ENCODE peak calls at places on chromosomes 5 and 9, in nine cellular contexts. V, H, Q, Y, N, R, J, M and P are unnamed samples. For H3K4me1, the result is how much of the 10 kb centered on the place peaks cover.

GRCh38 chr5:95784514-95785302 is 37.8 kb downstream of the GLRX start:
- DNase-seq in V (no peak), H (no peak), Q (no peak), Y (no peak), N (no peak), R (peak), J (no peak), M (no peak), P (peak)

GRCh38 chr9:111036068-111036789 is 2.0 kb downstream of the LPAR1 start:
- DNase-seq in V (peak), H (no peak), Q (peak), Y (peak), N (no peak), R (peak), J (peak), M (peak), P (no peak)

GRCh38 chr9:92385001-92385400 is 19.4 kb downstream of the OGN start:
- DNase-seq in V (no peak), H (no peak), Q (no peak), Y (no peak), N (no peak), R (no peak), J (no peak), M (no peak), P (peak)

GRCh38 chr5:41346609-41347008 is 133.3 kb upstream of the C6 start:
- DNase-seq in V (no peak), H (no peak), Q (no peak), Y (no peak), N (no peak), R (peak), J (no peak), M (no peak), P (no peak)

GRCh38 chr5:173786296-173787187 is 101.6 kb upstream of the CPEB4 start:
- DNase-seq in V (peak), H (no peak), Q (no peak), Y (no peak), N (no peak), R (no peak), J (no peak), M (no peak), P (no peak)

GRCh38 chr9:115024925-115025535 is 92.9 kb downstream of the TNC start:
- DNase-seq in V (peak), H (no peak), Q (no peak), Y (no peak), N (no peak), R (no peak), J (no peak), M (no peak), P (no peak)

GRCh38 chr9:110640736-110641135 is 27.9 kb upstream of the MUSK start:
- DNase-seq in V (peak), H (no peak), Q (no peak), Y (no peak), N (no peak), R (no peak), J (no peak), M (no peak), P (peak)

GRCh38 chr9:69027355-69028097 is 8.0 kb upstream of the FXN start:
- DNase-seq in V (peak), H (peak), Q (peak), Y (no peak), N (peak), R (peak), J (no peak), M (no peak), P (peak)

GRCh38 chr5:77168884-77169254 is 41.6 kb upstream of the PDE8B start:
- DNase-seq in V (no peak), H (no peak), Q (no peak), Y (peak), N (no peak), R (no peak), J (no peak), M (no peak), P (peak)

GRCh38 chr9:111828193-111828592 is 33.5 kb upstream of the SHOC1 start:
- DNase-seq in V (no peak), H (no peak), Q (no peak), Y (no peak), N (no peak), R (no peak), J (no peak), M (no peak), P (peak)

GRCh38 chr5:50853151-50853550 is 186.7 kb downstream of the PARP8 start:
- DNase-seq in V (no peak), H (no peak), Q (no peak), Y (no peak), N (no peak), R (no peak), J (no peak), M (peak), P (no peak)

GRCh38 chr5:33363537-33363936 is 77.2 kb upstream of the TARS1 start:
- DNase-seq in V (no peak), H (no peak), Q (no peak), Y (no peak), N (no peak), R (no peak), J (no peak), M (no peak), P (no peak)

GRCh38 chr9:137836831-137837241 is 40.7 kb upstream of the CACNA1B start:
- DNase-seq in V (peak), H (no peak), Q (no peak), Y (no peak), N (no peak), R (no peak), J (peak), M (no peak), P (no peak)

GRCh38 chr5:154456540-154456939 is 10.7 kb downstream of the SAP30L start:
- DNase-seq in V (no peak), H (no peak), Q (no peak), Y (no peak), N (no peak), R (no peak), J (no peak), M (no peak), P (no peak)

GRCh38 chr5:132053483-132053882 is 7.0 kb upstream of the IL3 start:
- DNase-seq in V (no peak), H (no peak), Q (no peak), Y (no peak), N (no peak), R (no peak), J (no peak), M (no peak), P (no peak)

GRCh38 chr9:115106642-115107041 is 11.3 kb downstream of the TNC start:
- DNase-seq in V (no peak), H (no peak), Q (no peak), Y (no peak), N (no peak), R (peak), J (no peak), M (no peak), P (no peak)

GRCh38 chr5:10789021-10789420 is 28.0 kb upstream of the DAP start:
- DNase-seq in V (no peak), H (no peak), Q (no peak), Y (no peak), N (no peak), R (peak), J (no peak), M (no peak), P (no peak)

GRCh38 chr9:126705311-126705766 is 91.6 kb downstream of the LMX1B start:
- DNase-seq in V (peak), H (peak), Q (peak), Y (peak), N (peak), R (peak), J (peak), M (peak), P (peak)

GRCh38 chr5:139847790-139848507 is 52.3 kb downstream of the PSD2 start:
- DNase-seq in V (peak), H (peak), Q (peak), Y (peak), N (no peak), R (no peak), J (peak), M (peak), P (peak)

GRCh38 chr9:114501786-114502682 is 3.2 kb downstream of the WHRN start:
- DNase-seq in V (peak), H (no peak), Q (peak), Y (no peak), N (peak), R (peak), J (no peak), M (no peak), P (no peak)

GRCh38 chr9:130196643-130197042 is 24.4 kb downstream of the NCS1 start:
- DNase-seq in V (no peak), H (no peak), Q (no peak), Y (peak), N (no peak), R (peak), J (no peak), M (no peak), P (no peak)

GRCh38 chr5:44605926-44606325 is 202.8 kb upstream of the MRPS30 start:
- DNase-seq in V (no peak), H (no peak), Q (no peak), Y (no peak), N (no peak), R (no peak), J (no peak), M (no peak), P (no peak)

GRCh38 chr9:78234810-78235209 is 1.1 kb upstream of the CEP78 start:
- DNase-seq in V (peak), H (no peak), Q (peak), Y (no peak), N (no peak), R (peak), J (no peak), M (no peak), P (no peak)

DNA sequence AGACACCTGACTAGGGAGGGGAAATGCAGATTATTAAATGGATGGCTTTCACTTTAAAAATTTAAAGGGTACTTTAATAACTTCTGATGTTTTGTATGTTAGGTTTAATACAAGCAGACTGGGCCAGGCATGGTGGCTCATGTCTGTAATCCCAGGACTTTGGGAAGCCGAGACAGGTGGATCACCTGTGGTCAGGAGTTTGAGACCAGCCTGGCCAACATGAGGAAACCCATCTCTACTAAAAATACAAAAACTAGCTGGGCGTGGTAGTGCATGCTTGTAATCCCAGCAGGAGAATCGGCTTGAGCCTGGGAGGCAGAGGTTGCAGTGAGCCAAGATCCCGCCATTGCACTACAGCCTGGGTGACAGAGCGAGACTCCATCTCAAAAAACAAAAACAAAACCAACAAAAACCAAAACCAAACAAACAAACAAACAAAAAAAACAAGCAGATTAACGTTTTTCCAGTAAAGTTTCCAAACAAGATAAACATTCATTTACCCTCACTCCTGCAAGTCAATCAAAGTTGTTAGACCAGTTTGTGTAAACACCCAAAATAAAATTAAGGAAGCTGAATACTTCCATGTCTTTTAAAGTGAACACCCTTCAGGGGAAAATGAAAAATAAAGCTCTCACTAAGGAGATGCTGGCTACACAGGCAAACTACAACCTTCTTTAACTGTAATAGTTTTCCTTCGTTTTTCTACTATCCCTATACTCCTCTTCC is 14.1 kb downstream of the ETF1 start:
- DNase-seq in V (no peak), H (no peak), Q (no peak), Y (no peak), N (no peak), R (no peak), J (no peak), M (no peak), P (no peak)
- H3K27ac ChIP-seq in V (peak), H (no peak), Q (no peak), Y (no peak), N (peak), R (no peak), J (no peak), M (no peak), P (peak)

GRCh38 chr5:38843665-38844064 is 2.1 kb upstream of the OSMR start:
- DNase-seq in V (no peak), H (no peak), Q (no peak), Y (no peak), N (no peak), R (no peak), J (no peak), M (no peak), P (no peak)

GRCh38 chr5:38848637-38849036 is 2.8 kb downstream of the OSMR start:
- DNase-seq in V (no peak), H (no peak), Q (no peak), Y (no peak), N (no peak), R (no peak), J (no peak), M (no peak), P (no peak)

GRCh38 chr5:38846379-38846967 is 661 bp downstream of the OSMR start:
- DNase-seq in V (no peak), H (no peak), Q (no peak), Y (no peak), N (peak), R (peak), J (peak), M (no peak), P (no peak)

GRCh38 chr5:38847549-38848341 is 1.9 kb downstream of the OSMR start:
- DNase-seq in V (no peak), H (no peak), Q (no peak), Y (no peak), N (no peak), R (peak), J (no peak), M (no peak), P (no peak)

DNA sequence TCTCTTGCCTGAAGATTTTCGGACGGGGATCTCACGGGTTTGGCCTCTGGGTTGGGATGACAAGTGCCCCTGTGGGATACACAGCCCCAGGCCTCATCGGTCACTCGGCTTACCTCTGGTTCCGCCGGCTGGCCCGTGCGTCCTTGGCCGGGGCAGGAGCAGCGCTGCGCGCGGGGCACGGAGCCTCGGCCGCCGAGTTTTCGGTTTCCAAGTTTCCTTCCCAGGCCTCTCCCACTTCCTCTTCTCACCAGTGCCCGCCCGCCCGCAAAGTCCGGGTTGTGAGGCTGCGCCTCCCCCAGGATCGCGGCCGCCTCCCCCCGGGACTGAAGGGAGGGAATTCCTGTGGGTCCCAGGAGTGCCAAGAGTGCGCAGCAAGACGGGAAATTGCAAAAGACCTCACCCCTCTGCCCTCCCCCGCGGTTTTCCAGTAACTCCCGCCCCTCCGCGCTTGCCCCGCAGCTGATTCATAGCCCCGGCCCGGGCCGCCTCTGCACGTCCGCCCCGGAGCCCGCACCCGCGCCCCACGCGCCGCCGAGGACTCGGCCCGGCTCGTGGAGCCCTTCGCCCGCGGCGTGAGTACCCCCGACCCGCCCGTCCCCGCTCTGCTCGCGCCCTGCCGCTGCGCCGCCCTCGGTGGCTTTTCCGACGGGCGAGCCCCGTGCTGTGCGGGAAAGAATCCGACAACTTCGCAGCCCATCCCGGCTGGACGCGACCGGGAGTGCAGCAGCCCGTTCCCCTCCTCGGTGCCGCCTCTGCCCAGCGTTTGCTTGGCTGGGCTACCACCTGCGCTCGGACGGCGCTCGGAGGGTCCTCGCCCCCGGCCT is at the start of gene OSMR:
- DNase-seq in V (peak), H (no peak), Q (peak), Y (peak), N (peak), R (peak), J (peak), M (peak), P (peak)
- TF ChIP-seq CTCF in V (peak), H (no peak), Q (no peak), Y (no peak), N (peak), R (no peak), J (no peak), M (no peak), P (no peak)

GRCh38 chr5:112329429-112330090 is 89.5 kb downstream of the EPB41L4A start:
- DNase-seq in V (peak), H (no peak), Q (no peak), Y (no peak), N (no peak), R (no peak), J (no peak), M (no peak), P (no peak)

GRCh38 chr5:112333236-112333850 is 85.7 kb downstream of the EPB41L4A start:
- DNase-seq in V (peak), H (no peak), Q (no peak), Y (no peak), N (no peak), R (no peak), J (no peak), M (no peak), P (no peak)

GRCh38 chr5:112331892-112332291 is 87.2 kb downstream of the EPB41L4A start:
- DNase-seq in V (peak), H (no peak), Q (no peak), Y (no peak), N (no peak), R (no peak), J (no peak), M (no peak), P (no peak)
- H3K4me1 ChIP-seq in V (under half), H (under half), Q (under half), Y (under half), N (under half), R (under half), J (under half), M (half or more), P (under half)

GRCh38 chr5:158740358-158740757 is 359.4 kb downstream of the EBF1 start:
- DNase-seq in V (no peak), H (no peak), Q (no peak), Y (no peak), N (no peak), R (no peak), J (no peak), M (no peak), P (no peak)
- H3K27ac ChIP-seq in V (no peak), H (no peak), Q (no peak), Y (no peak), N (no peak), R (no peak), J (no peak), M (peak), P (no peak)

GRCh38 chr9:98808411-98808815 is 943 bp downstream of the GALNT12 start:
- DNase-seq in V (no peak), H (no peak), Q (no peak), Y (peak), N (no peak), R (no peak), J (peak), M (no peak), P (no peak)

GRCh38 chr9:98805506-98806272 is 1.8 kb upstream of the GALNT12 start:
- DNase-seq in V (no peak), H (no peak), Q (peak), Y (no peak), N (no peak), R (peak), J (no peak), M (no peak), P (peak)

GRCh38 chr9:98807070-98807810 is at the start of gene GALNT12:
- DNase-seq in V (peak), H (peak), Q (no peak), Y (peak), N (no peak), R (no peak), J (peak), M (no peak), P (peak)

GRCh38 chr9:98807811-98808195 is 333 bp downstream of the GALNT12 start:
- DNase-seq in V (peak), H (no peak), Q (no peak), Y (no peak), N (no peak), R (no peak), J (no peak), M (no peak), P (no peak)

DNA sequence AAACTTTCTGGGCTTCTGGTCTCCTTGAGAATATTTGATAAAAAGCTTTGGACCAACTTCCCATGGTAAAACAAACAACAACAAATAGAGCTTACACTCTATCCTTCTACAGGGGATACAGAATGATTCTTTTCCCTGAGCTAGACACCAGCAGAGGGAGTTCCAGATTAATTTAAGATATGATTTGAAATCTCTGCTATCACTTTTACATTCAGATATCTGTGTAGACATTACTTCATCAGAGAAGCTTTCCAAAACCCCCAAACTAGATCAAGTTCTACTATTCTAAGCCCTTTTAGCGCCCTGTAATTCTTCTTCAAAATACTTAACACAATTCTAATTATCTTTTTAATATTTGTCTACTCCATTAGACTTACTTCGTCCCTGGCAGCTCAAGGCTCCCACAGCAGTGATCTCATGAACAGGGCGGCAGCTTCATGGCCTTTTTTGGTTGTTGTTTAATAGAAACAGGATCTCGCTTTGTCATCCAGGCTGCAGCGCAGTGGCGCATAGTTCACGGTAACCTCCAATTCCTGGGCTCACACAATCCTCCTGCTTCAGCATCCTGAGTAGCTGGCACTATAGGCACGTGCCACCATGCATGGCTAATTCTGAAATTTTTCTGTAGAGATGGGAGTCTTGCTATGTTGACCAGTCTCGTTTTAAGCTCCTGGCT is 938 bp upstream of the GALNT12 start:
- DNase-seq in V (no peak), H (no peak), Q (no peak), Y (no peak), N (no peak), R (peak), J (no peak), M (no peak), P (no peak)
- TF ChIP-seq CTCF in V (no peak), H (no peak), Q (peak), Y (no peak), N (no peak), R (peak), J (no peak), M (no peak), P (no peak)

DNA sequence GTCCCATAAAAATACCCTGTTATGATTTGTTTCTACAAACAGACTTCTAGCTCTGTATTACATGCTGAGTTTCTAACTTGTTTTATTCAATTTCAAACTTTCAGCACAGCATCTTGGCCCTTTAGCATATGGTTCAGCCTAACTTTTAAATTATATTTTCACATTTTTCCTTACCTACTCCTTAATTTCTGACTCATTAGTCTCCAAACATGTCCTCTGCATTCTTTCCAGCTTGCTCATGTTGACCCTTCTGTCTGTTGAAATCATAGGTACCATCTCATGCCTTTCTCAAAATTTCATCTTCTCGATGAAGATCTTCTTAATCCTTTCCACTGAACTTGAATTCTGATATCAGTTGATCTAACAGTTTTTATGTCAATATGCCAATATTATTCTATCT is 200.9 kb upstream of the RIOK2 start:
- DNase-seq in V (no peak), H (no peak), Q (peak), Y (no peak), N (no peak), R (peak), J (no peak), M (no peak), P (no peak)
- H3K4me1 ChIP-seq in V (under half), H (under half), Q (under half), Y (under half), N (under half), R (under half), J (under half), M (under half), P (under half)